ENCODE peak calls at places on chromosome 11, in seven cellular contexts. Y, E, Q, P, W, G and M are unnamed samples. For H3K4me1, the result is how much of the 10 kb centered on the place peaks cover.

GRCh38 chr11:91011503-91011902 is 788.7 kb upstream of the CHORDC1 start:
- DNase-seq in W (no peak), E (no peak), Y (no peak), G (no peak), P (no peak), Q (no peak), M (no peak)

GRCh38 chr11:100574894-100575769 is 112.0 kb upstream of the ARHGAP42 start:
- DNase-seq in E (no peak), Q (no peak), G (peak), P (no peak), Y (no peak), W (no peak), M (no peak)

GRCh38 chr11:30143098-30143705 is 87.6 kb upstream of the FSHB start:
- DNase-seq in E (no peak), W (peak), G (peak), Q (no peak), P (no peak), Y (no peak), M (no peak)

GRCh38 chr11:93059074-93059957 is 89.9 kb downstream of the MTNR1B start:
- DNase-seq in E (no peak), W (no peak), Q (no peak), Y (no peak), G (peak), P (no peak), M (no peak)

GRCh38 chr11:129814244-129814992 is 1.2 kb upstream of the TMEM45B start:
- DNase-seq in Y (no peak), E (no peak), G (no peak), P (peak), Q (no peak), W (no peak), M (no peak)

GRCh38 chr11:103730151-103730940 is 306.1 kb upstream of the DDI1 start:
- DNase-seq in G (peak), W (no peak), Y (no peak), P (no peak), E (no peak), Q (no peak), M (no peak)

GRCh38 chr11:4699697-4700435 is 2.2 kb upstream of the OR51E2 start:
- DNase-seq in Q (no peak), W (no peak), E (no peak), P (no peak), G (no peak), Y (no peak), M (no peak)

GRCh38 chr11:46693597-46694012 is 6.8 kb downstream of the ARHGAP1 start:
- DNase-seq in Q (no peak), G (peak), W (no peak), P (no peak), E (no peak), Y (no peak), M (no peak)

GRCh38 chr11:1491379-1491778 is 4.8 kb upstream of the MOB2 start:
- DNase-seq in Y (no peak), W (no peak), G (no peak), P (no peak), E (no peak), Q (no peak), M (no peak)

GRCh38 chr11:127651175-127651887 is 650.8 kb upstream of the KIRREL3 start:
- DNase-seq in G (peak), W (no peak), E (no peak), P (no peak), Q (no peak), Y (no peak), M (no peak)

GRCh38 chr11:10293423-10294288 is at the start of gene SBF2:
- DNase-seq in G (peak), W (peak), E (peak), Q (peak), P (peak), Y (peak), M (peak)

GRCh38 chr11:81725691-81726090 is 1008.0 kb downstream of the FAM181B start:
- DNase-seq in P (no peak), W (no peak), E (no peak), Q (no peak), G (no peak), Y (no peak), M (no peak)

GRCh38 chr11:65417221-65417701 is 5.3 kb upstream of the NEAT1 start:
- DNase-seq in E (peak), W (peak), Q (peak), Y (peak), G (no peak), P (peak), M (no peak)
- H3K4me1 ChIP-seq in E (under half), W (under half), Q (under half), Y (half or more), G (under half), P (under half), M (under half)

DNA sequence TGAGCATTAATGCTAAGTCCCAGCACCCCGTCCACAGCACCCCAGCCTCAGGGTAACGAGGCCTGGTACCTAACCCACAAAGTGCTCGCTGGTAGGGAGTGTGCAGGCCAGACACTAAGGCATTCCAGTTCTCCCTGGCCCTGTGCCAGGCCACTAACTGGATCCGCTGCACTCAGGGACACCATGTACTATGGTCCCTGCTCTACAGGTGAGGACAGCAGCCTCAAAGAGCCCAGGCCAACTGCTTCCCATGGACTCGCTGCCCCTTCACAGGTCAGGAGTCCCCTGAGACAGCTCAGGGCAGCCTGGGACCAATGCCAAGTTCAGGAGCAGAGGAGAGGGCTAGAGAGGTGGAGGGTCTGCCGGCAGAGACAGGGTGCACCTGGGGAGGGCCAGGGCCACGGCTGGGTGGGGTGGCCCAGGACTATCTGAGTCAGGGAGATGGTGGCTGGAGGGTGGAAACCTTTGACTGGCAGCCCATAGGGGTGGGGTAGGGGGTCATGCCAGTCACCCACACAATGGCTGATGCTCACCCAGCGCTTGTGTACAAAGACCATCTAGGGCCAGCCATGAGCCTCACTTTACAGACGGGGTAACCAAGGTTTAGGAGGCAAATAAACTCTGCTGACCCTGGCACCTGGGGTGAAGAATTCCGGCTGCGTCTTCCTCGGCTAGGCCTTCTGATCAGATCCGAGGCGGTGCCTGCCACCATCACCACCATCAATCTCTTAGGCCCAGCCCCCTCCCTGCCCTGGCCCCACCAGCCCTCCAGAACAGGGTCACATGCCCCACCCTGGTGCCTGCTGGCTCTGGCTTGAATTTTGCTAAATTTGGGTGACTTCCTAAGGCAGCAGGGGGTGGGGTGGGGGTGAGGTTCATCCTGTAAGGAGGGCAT is 5.6 kb downstream of the OSBPL5 start:
- DNase-seq in W (no peak), G (no peak), E (peak), Q (peak), Y (peak), P (no peak), M (no peak)
- H3K4me1 ChIP-seq in W (under half), G (half or more), E (under half), Q (under half), Y (half or more), P (under half), M (half or more)

DNA sequence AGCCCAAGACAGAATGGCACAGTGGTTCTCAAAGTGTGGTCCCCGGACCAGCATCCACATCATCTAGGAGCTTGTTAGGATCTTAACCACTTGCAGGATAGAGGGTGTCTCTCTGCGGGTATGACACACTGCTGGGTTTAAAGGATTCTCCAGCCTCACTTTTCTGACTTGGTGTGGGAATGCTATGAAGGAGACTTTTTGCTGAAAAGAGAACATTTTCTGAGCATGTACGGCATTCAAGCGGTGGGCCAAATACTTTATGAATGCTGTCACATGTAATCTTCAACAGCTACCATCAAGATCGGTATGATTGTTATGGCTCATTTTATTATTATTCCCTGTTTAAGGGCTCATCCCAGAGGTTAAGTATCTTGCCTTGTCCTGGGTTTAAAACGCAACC is 1.7 kb upstream of the CD82 start:
- DNase-seq in W (no peak), P (no peak), Q (no peak), Y (no peak), G (peak), E (no peak), M (no peak)
- H3K4me1 ChIP-seq in W (under half), P (under half), Q (under half), Y (under half), G (under half), E (under half), M (half or more)

GRCh38 chr11:125166903-125167291 is 2.3 kb downstream of the PKNOX2 start:
- DNase-seq in P (no peak), E (no peak), G (no peak), W (no peak), Y (peak), Q (no peak), M (no peak)
- H3K4me1 ChIP-seq in P (under half), E (under half), G (under half), W (under half), Y (under half), Q (under half), M (under half)

GRCh38 chr11:96219981-96220623 is 122.9 kb downstream of the MAML2 start:
- DNase-seq in Y (no peak), W (no peak), Q (no peak), E (no peak), G (peak), P (peak), M (no peak)
- H3K4me1 ChIP-seq in Y (under half), W (under half), Q (under half), E (under half), G (under half), P (under half), M (half or more)

DNA sequence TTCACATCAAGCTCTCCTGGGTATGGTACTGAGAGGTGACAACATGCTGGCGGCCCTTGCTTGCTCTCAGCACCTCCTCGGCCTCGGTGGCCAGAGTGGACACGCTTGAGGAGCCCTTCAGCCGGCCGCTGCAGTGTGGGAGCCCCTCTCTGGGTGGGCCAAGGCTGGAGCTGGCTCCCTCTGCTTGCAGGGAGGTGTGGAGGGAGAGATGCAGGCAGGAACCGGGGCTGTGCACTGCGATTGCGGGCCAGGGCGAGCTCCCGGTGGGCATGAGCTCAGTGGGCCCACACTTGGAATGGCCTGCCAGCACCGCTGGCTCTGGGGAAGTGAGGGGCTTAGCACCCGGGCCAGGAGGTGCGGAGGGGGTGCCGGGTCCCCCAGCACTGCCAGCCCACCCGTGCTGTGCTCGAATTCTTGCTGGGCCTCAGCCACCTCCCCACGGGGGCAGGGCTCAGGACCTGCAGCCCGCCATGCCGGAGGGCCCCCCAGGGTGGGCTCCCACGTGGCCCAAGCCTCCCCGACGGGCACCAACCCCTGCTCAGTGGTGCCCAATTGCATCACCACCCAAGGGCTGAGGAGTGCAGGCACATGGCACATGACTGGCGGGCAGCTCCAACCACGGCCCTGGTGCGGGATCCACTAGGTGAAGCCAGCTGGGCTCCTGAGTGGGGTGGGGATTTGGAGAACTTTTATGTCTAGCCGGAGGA is 106.2 kb downstream of the RAB38 start:
- DNase-seq in E (peak), W (no peak), P (no peak), G (no peak), Y (no peak), Q (peak), M (no peak)
- H3K4me1 ChIP-seq in E (under half), W (under half), P (under half), G (under half), Y (under half), Q (under half), M (under half)

DNA sequence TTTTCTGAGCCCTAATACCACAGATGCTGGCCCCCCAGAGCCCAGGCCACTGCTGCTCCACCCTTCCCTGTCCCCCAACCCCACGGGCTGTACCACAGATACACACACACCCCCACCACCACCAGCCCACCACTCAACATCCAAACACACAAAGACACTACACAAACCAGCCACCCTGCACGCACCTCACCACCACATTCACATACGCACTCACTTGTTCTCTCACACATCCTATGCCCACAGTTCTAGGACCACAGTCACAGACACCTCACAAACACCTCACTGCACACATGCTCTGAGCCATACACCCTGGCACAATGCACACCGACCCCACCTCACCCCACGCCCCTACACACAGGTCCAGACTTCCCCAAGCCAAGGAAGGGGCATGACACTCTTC is 22.5 kb upstream of the OAF start:
- DNase-seq in Q (no peak), P (no peak), G (no peak), W (no peak), Y (peak), E (no peak), M (no peak)
- H3K4me1 ChIP-seq in Q (half or more), P (under half), G (under half), W (under half), Y (under half), E (half or more), M (under half)

GRCh38 chr11:65384301-65384889 is 1.9 kb upstream of the SLC25A45 start:
- DNase-seq in G (peak), Q (no peak), P (no peak), W (no peak), E (no peak), Y (no peak), M (no peak)
- H3K4me1 ChIP-seq in G (under half), Q (half or more), P (under half), W (under half), E (half or more), Y (half or more), M (half or more)

DNA sequence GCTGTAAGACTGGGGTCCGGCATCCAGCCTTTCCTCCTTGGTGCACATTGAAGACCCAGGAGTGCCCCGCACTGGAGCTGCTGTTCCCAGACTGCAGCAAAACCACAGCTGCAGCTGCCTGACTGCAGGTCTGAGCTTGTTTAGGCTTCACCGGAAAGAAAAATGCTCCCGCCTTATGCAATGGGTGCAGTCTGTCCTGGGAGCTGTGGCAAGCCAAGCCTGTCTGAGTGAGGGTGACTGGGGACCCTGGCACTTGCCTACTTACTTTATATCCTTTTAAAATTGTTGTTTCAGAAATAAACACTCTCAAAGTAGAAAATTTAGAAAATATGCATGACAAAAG is 23.3 kb upstream of the CD44 start:
- DNase-seq in E (no peak), Y (no peak), P (no peak), Q (no peak), G (no peak), W (no peak), M (no peak)
- H3K4me1 ChIP-seq in E (under half), Y (under half), P (under half), Q (under half), G (under half), W (under half), M (under half)

DNA sequence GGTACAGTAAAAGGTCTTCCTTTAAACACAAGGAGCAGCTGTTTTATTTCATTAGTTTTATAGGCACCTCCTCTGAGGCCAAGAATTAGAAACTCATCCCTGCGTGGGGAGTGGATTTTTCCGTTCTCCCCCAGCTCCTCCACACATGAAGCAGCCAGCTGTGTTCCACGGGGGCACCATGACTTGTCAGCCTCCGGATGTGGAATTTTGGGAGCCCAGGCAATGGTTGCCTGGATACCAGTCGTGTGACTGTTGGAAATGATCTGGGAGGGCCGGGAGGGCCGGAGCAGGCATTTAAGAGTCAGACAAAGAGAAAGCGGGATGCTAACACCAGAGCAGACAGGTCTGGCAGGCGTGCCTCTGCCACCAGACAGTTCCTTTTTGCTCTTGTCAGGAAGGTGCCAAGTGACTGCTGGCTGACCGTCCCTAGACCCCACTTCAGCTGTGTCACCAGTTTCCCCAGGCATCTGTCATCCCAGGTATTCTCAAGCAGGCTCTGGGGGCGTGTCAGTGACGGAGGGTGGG is 15.9 kb upstream of the CDC42EP2 start:
- DNase-seq in Q (peak), G (peak), Y (peak), W (no peak), P (no peak), E (no peak), M (no peak)
- H3K4me1 ChIP-seq in Q (under half), G (half or more), Y (half or more), W (under half), P (under half), E (under half), M (half or more)